ENCODE peak calls at places on chromosomes 11 and 22, in four cellular contexts. One of them, this sample, is unnamed.
A peak's percentile ranks its signal among the peaks of the same experiment; 100 is the strongest.

GRCh38 chr11:76206327-76207081 is at the start of gene WNT11:
- DNase-seq in adrenal gland: peak; percentile 80
- DNase-seq in IMR-90: no peak
- DNase-seq in body of pancreas: peak; percentile 80
- DNase-seq in this sample: peak; percentile 45

GRCh38 chr11:41446566-41446965 is 12.9 kb downstream of the LRRC4C start:
- DNase-seq in adrenal gland: no peak
- DNase-seq in IMR-90: no peak
- DNase-seq in body of pancreas: no peak
- DNase-seq in this sample: no peak

GRCh38 chr11:47552086-47552580 is 799 bp downstream of the CELF1 start:
- DNase-seq in adrenal gland: peak; percentile 41
- DNase-seq in IMR-90: peak; percentile 52
- DNase-seq in body of pancreas: no peak
- DNase-seq in this sample: peak; percentile 19

GRCh38 chr11:416757-417621 is 2.2 kb upstream of the SIGIRR start:
- DNase-seq in adrenal gland: no peak
- DNase-seq in IMR-90: no peak
- DNase-seq in body of pancreas: peak; percentile 87
- DNase-seq in this sample: peak; percentile 43

GRCh38 chr11:75706260-75706729 is 11.3 kb upstream of the MOGAT2 start:
- DNase-seq in adrenal gland: peak; percentile 73
- DNase-seq in IMR-90: peak; percentile 64
- DNase-seq in body of pancreas: peak; percentile 62
- DNase-seq in this sample: peak; percentile 80

GRCh38 chr11:130782361-130783221 is 133.7 kb downstream of the SNX19 start:
- DNase-seq in adrenal gland: peak; percentile 17
- DNase-seq in IMR-90: peak; percentile 52
- DNase-seq in body of pancreas: no peak
- DNase-seq in this sample: no peak

GRCh38 chr11:124600924-124601323 is 10.3 kb upstream of the PANX3 start:
- DNase-seq in adrenal gland: no peak
- DNase-seq in IMR-90: no peak
- DNase-seq in body of pancreas: no peak
- DNase-seq in this sample: no peak

GRCh38 chr11:12808519-12808918 is 134.3 kb downstream of the TEAD1 start:
- DNase-seq in adrenal gland: no peak
- DNase-seq in IMR-90: peak; percentile 76
- DNase-seq in body of pancreas: no peak
- DNase-seq in this sample: no peak

GRCh38 chr11:68976563-68976962 is 4.2 kb downstream of the MRGPRD start:
- DNase-seq in adrenal gland: no peak
- DNase-seq in IMR-90: peak; percentile 7
- DNase-seq in body of pancreas: no peak
- DNase-seq in this sample: no peak

GRCh38 chr22:17357688-17358087 is 11.6 kb upstream of the CECR2 start:
- DNase-seq in adrenal gland: no peak
- DNase-seq in IMR-90: no peak
- DNase-seq in body of pancreas: no peak
- DNase-seq in this sample: no peak

GRCh38 chr11:12842933-12843636 is 166.0 kb upstream of the RASSF10 start:
- DNase-seq in adrenal gland: no peak
- DNase-seq in IMR-90: no peak
- DNase-seq in body of pancreas: no peak
- DNase-seq in this sample: no peak

GRCh38 chr22:36325163-36326031 is 62.4 kb downstream of the MYH9 start:
- DNase-seq in adrenal gland: no peak
- DNase-seq in IMR-90: peak; percentile 86
- DNase-seq in body of pancreas: no peak
- DNase-seq in this sample: no peak

GRCh38 chr11:44094260-44094868 is 1.1 kb upstream of the EXT2 start:
- DNase-seq in adrenal gland: peak; percentile 83
- DNase-seq in IMR-90: peak; percentile 81
- DNase-seq in body of pancreas: peak; percentile 83
- DNase-seq in this sample: peak; percentile 29

GRCh38 chr22:45425101-45425500 is 11.6 kb downstream of the RIBC2 start:
- DNase-seq in adrenal gland: no peak
- DNase-seq in IMR-90: peak; percentile 36
- DNase-seq in body of pancreas: no peak
- DNase-seq in this sample: no peak

GRCh38 chr22:48257690-48258065 is 1495.2 kb downstream of the TBC1D22A start:
- DNase-seq in adrenal gland: no peak
- DNase-seq in IMR-90: no peak
- DNase-seq in body of pancreas: no peak
- DNase-seq in this sample: no peak

GRCh38 chr11:99208813-99209212 is 188.1 kb downstream of the CNTN5 start:
- DNase-seq in adrenal gland: no peak
- DNase-seq in IMR-90: no peak
- DNase-seq in body of pancreas: no peak
- DNase-seq in this sample: no peak

GRCh38 chr22:49142281-49142680 is 685.4 kb downstream of the BRD1 start:
- DNase-seq in adrenal gland: no peak
- DNase-seq in IMR-90: no peak
- DNase-seq in body of pancreas: no peak
- DNase-seq in this sample: no peak

GRCh38 chr22:38700271-38700788 is 413 bp downstream of the JOSD1 start:
- DNase-seq in adrenal gland: peak; percentile 74
- DNase-seq in IMR-90: no peak
- DNase-seq in body of pancreas: peak; percentile 74
- DNase-seq in this sample: peak; percentile 72

GRCh38 chr22:46078241-46079092 is 71.9 kb upstream of the PPARA start:
- DNase-seq in adrenal gland: peak; percentile 95
- DNase-seq in IMR-90: no peak
- DNase-seq in body of pancreas: peak; percentile 90
- DNase-seq in this sample: peak; percentile 65

GRCh38 chr11:20601221-20601914 is 2.0 kb downstream of the SLC6A5 start:
- DNase-seq in adrenal gland: no peak
- DNase-seq in IMR-90: no peak
- DNase-seq in body of pancreas: no peak
- DNase-seq in this sample: no peak

GRCh38 chr22:19868773-19869471 is 14.2 kb upstream of the GNB1L start:
- DNase-seq in adrenal gland: peak; percentile 2
- DNase-seq in IMR-90: no peak
- DNase-seq in body of pancreas: peak; percentile 48
- DNase-seq in this sample: no peak

GRCh38 chr11:100612766-100613165 is 74.3 kb upstream of the ARHGAP42 start:
- DNase-seq in adrenal gland: no peak
- DNase-seq in IMR-90: no peak
- DNase-seq in body of pancreas: no peak
- DNase-seq in this sample: no peak

GRCh38 chr11:35103366-35104194 is 35.4 kb upstream of the CD44 start:
- DNase-seq in adrenal gland: no peak
- DNase-seq in IMR-90: peak; percentile 27
- DNase-seq in body of pancreas: no peak
- DNase-seq in this sample: no peak

GRCh38 chr11:18721576-18722292 is 4.3 kb downstream of the IGSF22 start:
- DNase-seq in adrenal gland: peak; percentile 31
- DNase-seq in IMR-90: peak; percentile 34
- DNase-seq in body of pancreas: peak; percentile 62
- DNase-seq in this sample: peak; percentile 40

GRCh38 chr11:22432331-22433065 is 94.3 kb downstream of the SLC17A6 start:
- DNase-seq in adrenal gland: peak; percentile 13
- DNase-seq in IMR-90: peak; percentile 24
- DNase-seq in body of pancreas: peak; percentile 55
- DNase-seq in this sample: peak; percentile 48

GRCh38 chr11:86948733-86949132 is 6.5 kb downstream of the FZD4 start:
- DNase-seq in adrenal gland: no peak
- DNase-seq in IMR-90: no peak
- DNase-seq in body of pancreas: no peak
- DNase-seq in this sample: peak; percentile 29
- H3K4me3 ChIP-seq in adrenal gland: no peak overlapping the region
- H3K4me3 ChIP-seq in IMR-90: no peak overlapping the region
- H3K4me3 ChIP-seq in body of pancreas: no peak overlapping the region
- H3K4me3 ChIP-seq in this sample: peak overlapping the region; percentile 98

DNA sequence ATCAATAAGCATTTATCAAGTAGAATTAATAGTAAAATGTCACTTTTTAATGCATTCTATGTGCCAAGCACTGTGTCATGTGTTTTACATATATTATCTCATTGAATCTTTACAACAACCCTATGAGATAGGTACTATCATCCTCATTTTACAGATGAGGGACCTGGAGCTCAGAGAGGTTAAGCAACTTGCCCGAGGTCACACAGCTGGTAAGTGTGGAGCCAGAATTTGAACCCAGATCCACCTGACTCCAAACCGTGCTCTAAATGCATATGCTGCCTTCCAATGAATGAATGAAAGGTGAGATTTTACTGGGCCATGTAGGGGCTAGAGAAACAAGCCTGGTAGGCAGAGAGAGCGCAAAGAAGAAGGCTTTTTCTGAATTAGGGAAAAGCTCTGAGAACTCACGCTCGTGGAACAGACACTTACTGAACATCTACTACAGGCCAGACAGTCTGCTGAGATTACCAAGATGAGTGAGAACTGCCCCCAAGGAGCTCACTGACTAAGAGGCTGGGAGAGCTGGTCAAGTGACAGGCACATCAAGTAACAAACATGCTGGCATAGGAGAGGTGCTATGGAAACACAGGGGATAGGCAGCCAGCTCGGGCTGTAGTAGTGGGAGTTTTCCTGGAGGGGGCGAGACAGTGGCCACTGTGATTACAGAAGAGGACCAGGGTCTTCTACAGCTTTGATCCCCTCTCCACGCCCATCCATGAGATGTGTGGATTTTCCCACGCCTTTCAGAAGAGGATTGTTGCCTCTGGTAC is 4.4 kb downstream of the ABCG4 start:
- DNase-seq in adrenal gland: no peak
- DNase-seq in IMR-90: no peak
- DNase-seq in body of pancreas: no peak
- DNase-seq in this sample: no peak
- TF ChIP-seq CTCF in adrenal gland: no peak
- TF ChIP-seq CTCF in IMR-90: peak; percentile 4
- TF ChIP-seq CTCF in body of pancreas: no peak
- TF ChIP-seq CTCF in this sample: no peak

GRCh38 chr11:96390403-96390830 is 604 bp downstream of the JRKL start:
- DNase-seq in adrenal gland: peak; percentile 14
- DNase-seq in IMR-90: peak; percentile 30
- DNase-seq in body of pancreas: no peak
- DNase-seq in this sample: no peak
- H3K27ac ChIP-seq in adrenal gland: peak overlapping the region; percentile 93
- H3K27ac ChIP-seq in IMR-90: peak overlapping the region; percentile 91
- H3K27ac ChIP-seq in body of pancreas: peak overlapping the region; percentile 93
- H3K27ac ChIP-seq in this sample: peak overlapping the region; percentile 93

GRCh38 chr11:128535468-128536457 is 51.6 kb downstream of the ETS1 start:
- DNase-seq in adrenal gland: no peak
- DNase-seq in IMR-90: no peak
- DNase-seq in body of pancreas: no peak
- DNase-seq in this sample: no peak

GRCh38 chr11:128532571-128533091 is 54.7 kb downstream of the ETS1 start:
- DNase-seq in adrenal gland: no peak
- DNase-seq in IMR-90: no peak
- DNase-seq in body of pancreas: no peak
- DNase-seq in this sample: no peak

GRCh38 chr11:128531588-128531987 is 55.8 kb downstream of the ETS1 start:
- DNase-seq in adrenal gland: no peak
- DNase-seq in IMR-90: no peak
- DNase-seq in body of pancreas: no peak
- DNase-seq in this sample: no peak

GRCh38 chr11:128532016-128532570 is 55.3 kb downstream of the ETS1 start:
- DNase-seq in adrenal gland: no peak
- DNase-seq in IMR-90: no peak
- DNase-seq in body of pancreas: peak; percentile 79
- DNase-seq in this sample: no peak

DNA sequence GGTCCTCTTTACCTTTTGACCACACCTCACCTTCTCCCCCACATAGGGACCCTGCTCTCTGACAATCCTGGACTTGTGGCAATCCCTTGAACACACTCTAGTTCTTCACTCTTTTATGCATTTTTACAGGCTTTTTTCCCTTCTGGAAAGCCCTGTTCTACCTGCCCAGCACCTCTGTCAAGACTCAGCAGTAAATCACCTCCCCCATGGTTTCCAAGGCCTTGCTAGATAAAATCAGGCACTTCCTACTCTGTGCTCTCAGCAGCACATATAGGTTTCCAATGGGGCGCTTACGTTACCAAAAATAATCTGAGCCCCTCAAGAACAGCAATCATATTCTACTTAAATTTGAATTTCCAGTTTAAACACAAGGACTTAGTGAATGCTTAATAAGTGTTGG is 53.9 kb downstream of the ETS1 start:
- DNase-seq in adrenal gland: no peak
- DNase-seq in IMR-90: no peak
- DNase-seq in body of pancreas: no peak
- DNase-seq in this sample: no peak
- H3K4me3 ChIP-seq in adrenal gland: no peak overlapping the region
- H3K4me3 ChIP-seq in IMR-90: no peak overlapping the region
- H3K4me3 ChIP-seq in body of pancreas: no peak overlapping the region
- H3K4me3 ChIP-seq in this sample: no peak overlapping the region

GRCh38 chr11:64856382-64857227 is 12.2 kb upstream of the CDC42BPG start:
- DNase-seq in adrenal gland: peak; percentile 94
- DNase-seq in IMR-90: peak; percentile 85
- DNase-seq in body of pancreas: no peak
- DNase-seq in this sample: no peak
- TF ChIP-seq CTCF in adrenal gland: no peak
- TF ChIP-seq CTCF in IMR-90: peak; percentile 20
- TF ChIP-seq CTCF in body of pancreas: no peak
- TF ChIP-seq CTCF in this sample: no peak

GRCh38 chr11:66076561-66076960 is 6.5 kb downstream of the PACS1 start:
- DNase-seq in adrenal gland: no peak
- DNase-seq in IMR-90: no peak
- DNase-seq in body of pancreas: no peak
- DNase-seq in this sample: no peak
- H3K27ac ChIP-seq in adrenal gland: no peak overlapping the region
- H3K27ac ChIP-seq in IMR-90: no peak overlapping the region
- H3K27ac ChIP-seq in body of pancreas: no peak overlapping the region
- H3K27ac ChIP-seq in this sample: no peak overlapping the region

GRCh38 chr11:133918606-133919260 is 38.0 kb downstream of the IGSF9B start:
- DNase-seq in adrenal gland: no peak
- DNase-seq in IMR-90: no peak
- DNase-seq in body of pancreas: no peak
- DNase-seq in this sample: no peak
- H3K4me3 ChIP-seq in adrenal gland: no peak overlapping the region
- H3K4me3 ChIP-seq in IMR-90: no peak overlapping the region
- H3K4me3 ChIP-seq in body of pancreas: no peak overlapping the region
- H3K4me3 ChIP-seq in this sample: no peak overlapping the region

This sample was measured in heart right ventricle.